ENCODE peak calls at places on chromosome 15, in nine cellular contexts. Y is heart left ventricle, J is cardiac fibroblast, H is body of pancreas, C is GM06990, I is keratinocyte, K is colonic mucosa, X is Peyer's patch, Q is fibroblast of pulmonary artery. F is an unnamed sample.

GRCh38 chr15:33746203-33746602 is 222.1 kb upstream of the CHRM5 start:
- DNase-seq in Y (no peak), J (no peak), H (no peak), C (no peak), I (no peak), K (peak), X (no peak), Q (no peak), F (no peak)

GRCh38 chr15:34065261-34065660 is 26.3 kb upstream of the AVEN start:
- DNase-seq in Y (no peak), J (no peak), H (no peak), C (no peak), I (no peak), K (no peak), X (no peak), Q (no peak), F (no peak)

GRCh38 chr15:39128746-39129145 is 452.1 kb upstream of the THBS1 start:
- DNase-seq in Y (no peak), J (peak), H (no peak), C (no peak), I (no peak), K (no peak), X (no peak), Q (no peak), F (no peak)

GRCh38 chr15:90620379-90621134 is 90.8 kb downstream of the CRTC3 start:
- DNase-seq in Y (no peak), J (no peak), H (peak), C (peak), I (no peak), K (no peak), X (peak), Q (peak), F (no peak)

GRCh38 chr15:52113246-52113645 is 671 bp upstream of the BCL2L10 start:
- DNase-seq in Y (no peak), J (no peak), H (no peak), C (no peak), I (no peak), K (no peak), X (no peak), Q (no peak), F (no peak)

GRCh38 chr15:90637693-90638092 is 79.5 kb upstream of the BLM start:
- DNase-seq in Y (no peak), J (no peak), H (no peak), C (no peak), I (no peak), K (no peak), X (no peak), Q (no peak), F (no peak)

GRCh38 chr15:33098082-33099058 is 96.1 kb downstream of the FMN1 start:
- DNase-seq in Y (no peak), J (peak), H (no peak), C (no peak), I (peak), K (no peak), X (no peak), Q (peak), F (peak)

GRCh38 chr15:78046796-78047341 is 30.6 kb downstream of the TBC1D2B start:
- DNase-seq in Y (no peak), J (no peak), H (peak), C (no peak), I (no peak), K (no peak), X (no peak), Q (no peak), F (no peak)

GRCh38 chr15:81418891-81419290 is 44.9 kb upstream of the TMC3 start:
- DNase-seq in Y (no peak), J (no peak), H (no peak), C (no peak), I (no peak), K (no peak), X (no peak), Q (no peak), F (no peak)

GRCh38 chr15:28098766-28099554 is at the start of gene OCA2:
- DNase-seq in Y (peak), J (peak), H (peak), C (no peak), I (no peak), K (peak), X (peak), Q (peak), F (peak)

DNA sequence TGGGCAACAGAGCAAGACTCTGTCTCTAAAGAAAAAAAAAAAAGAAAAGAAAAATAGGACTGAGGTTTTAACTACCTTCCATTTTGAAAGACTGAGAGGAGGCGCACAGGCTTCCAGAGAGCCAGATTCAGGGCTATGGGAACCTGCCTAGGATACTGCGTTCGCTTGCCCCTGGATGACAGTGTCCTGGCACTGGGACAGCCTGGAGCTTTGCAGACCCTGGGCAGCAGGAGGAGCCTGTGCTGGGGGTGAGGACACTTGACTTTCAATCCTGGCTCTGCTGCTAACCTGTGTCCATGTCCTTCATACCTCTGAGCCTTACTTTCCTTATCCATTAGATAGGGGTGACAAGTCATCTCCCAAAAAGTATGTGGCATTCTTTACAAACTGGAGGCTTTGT is 31.2 kb downstream of the CD276 start:
- DNase-seq in Y (no peak), J (no peak), H (no peak), C (no peak), I (no peak), K (no peak), X (no peak), Q (no peak), F (no peak)
- TF ChIP-seq CTCF in Y (no peak), J (no peak), H (no peak), C (no peak), I (no peak), K (no peak), X (no peak), Q (no peak), F (no peak)

GRCh38 chr15:48972750-48973503 is 9.2 kb upstream of the SHC4 start:
- DNase-seq in Y (no peak), J (no peak), H (no peak), C (no peak), I (no peak), K (no peak), X (no peak), Q (no peak), F (no peak)

GRCh38 chr15:48976444-48977088 is 12.8 kb upstream of the SHC4 start:
- DNase-seq in Y (no peak), J (no peak), H (no peak), C (no peak), I (no peak), K (no peak), X (no peak), Q (no peak), F (no peak)

GRCh38 chr15:48974865-48975264 is 11.1 kb upstream of the SHC4 start:
- DNase-seq in Y (no peak), J (peak), H (no peak), C (no peak), I (no peak), K (no peak), X (no peak), Q (peak), F (no peak)

GRCh38 chr15:48978638-48979037 is 14.9 kb upstream of the SHC4 start:
- DNase-seq in Y (no peak), J (no peak), H (no peak), C (no peak), I (no peak), K (no peak), X (no peak), Q (no peak), F (no peak)

GRCh38 chr15:48975713-48976419 is 12.1 kb upstream of the SHC4 start:
- DNase-seq in Y (peak), J (peak), H (peak), C (peak), I (no peak), K (peak), X (peak), Q (peak), F (peak)
- H3K4me3 ChIP-seq in Y (peak), J (peak), H (no peak), C (peak), I (peak), K (peak), X (peak), Q (peak), F (peak)

GRCh38 chr15:75904241-75904631 is 558 bp downstream of the FBXO22 start:
- DNase-seq in Y (peak), J (peak), H (peak), C (no peak), I (no peak), K (peak), X (peak), Q (peak), F (peak)
- TF ChIP-seq CTCF in Y (no peak), J (no peak), H (no peak), C (no peak), I (no peak), K (no peak), X (no peak), Q (no peak), F (no peak)

GRCh38 chr15:62068787-62069170 is 2.0 kb downstream of the C2CD4A start:
- DNase-seq in Y (no peak), J (peak), H (no peak), C (no peak), I (no peak), K (no peak), X (no peak), Q (peak), F (no peak)
- H3K4me3 ChIP-seq in Y (peak), J (peak), H (peak), C (peak), I (peak), K (peak), X (peak), Q (peak), F (peak)

GRCh38 chr15:41629436-41629835 is 30.8 kb upstream of the MGA start:
- DNase-seq in Y (no peak), J (no peak), H (no peak), C (no peak), I (no peak), K (no peak), X (no peak), Q (no peak), F (no peak)

GRCh38 chr15:41622901-41623300 is 37.3 kb upstream of the MGA start:
- DNase-seq in Y (no peak), J (peak), H (no peak), C (no peak), I (no peak), K (no peak), X (no peak), Q (peak), F (no peak)

GRCh38 chr15:41629883-41630282 is 30.3 kb upstream of the MGA start:
- DNase-seq in Y (no peak), J (no peak), H (no peak), C (no peak), I (no peak), K (no peak), X (no peak), Q (no peak), F (no peak)

GRCh38 chr15:41630616-41631218 is 29.5 kb upstream of the MGA start:
- DNase-seq in Y (no peak), J (no peak), H (no peak), C (no peak), I (no peak), K (no peak), X (no peak), Q (no peak), F (no peak)

DNA sequence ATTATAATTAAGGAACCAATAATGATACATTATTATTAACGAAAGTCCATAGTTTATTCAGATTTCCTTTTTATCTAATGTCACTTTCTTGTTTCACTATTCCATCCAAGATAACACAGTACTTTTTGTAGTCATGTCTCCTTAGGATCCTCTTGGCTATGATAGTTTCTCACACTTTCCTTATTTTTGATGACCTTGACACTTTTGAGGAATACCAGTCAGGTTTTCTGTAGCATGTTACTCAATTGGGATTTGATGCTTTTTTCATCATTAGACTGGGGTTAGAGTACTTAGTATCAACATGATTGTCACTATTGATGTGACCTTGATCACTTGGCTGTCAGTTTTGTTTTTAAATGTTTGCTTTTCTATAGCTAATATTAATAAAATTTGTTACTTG is 33.0 kb upstream of the MGA start:
- DNase-seq in Y (no peak), J (no peak), H (no peak), C (no peak), I (no peak), K (no peak), X (no peak), Q (no peak), F (no peak)
- TF ChIP-seq CTCF in Y (no peak), J (no peak), H (no peak), C (no peak), I (no peak), K (no peak), X (no peak), Q (no peak), F (no peak)

GRCh38 chr15:41804920-41805666 is 22.8 kb upstream of the JMJD7 start:
- DNase-seq in Y (no peak), J (no peak), H (no peak), C (no peak), I (no peak), K (no peak), X (no peak), Q (no peak), F (no peak)

GRCh38 chr15:41809121-41809520 is 18.8 kb upstream of the JMJD7 start:
- DNase-seq in Y (no peak), J (no peak), H (no peak), C (no peak), I (no peak), K (no peak), X (no peak), Q (no peak), F (no peak)

GRCh38 chr15:41806291-41807181 is 21.4 kb upstream of the JMJD7 start:
- DNase-seq in Y (no peak), J (no peak), H (no peak), C (no peak), I (peak), K (no peak), X (no peak), Q (no peak), F (no peak)

GRCh38 chr15:41804361-41804760 is 23.5 kb upstream of the JMJD7 start:
- DNase-seq in Y (no peak), J (no peak), H (no peak), C (no peak), I (peak), K (no peak), X (no peak), Q (no peak), F (no peak)

DNA sequence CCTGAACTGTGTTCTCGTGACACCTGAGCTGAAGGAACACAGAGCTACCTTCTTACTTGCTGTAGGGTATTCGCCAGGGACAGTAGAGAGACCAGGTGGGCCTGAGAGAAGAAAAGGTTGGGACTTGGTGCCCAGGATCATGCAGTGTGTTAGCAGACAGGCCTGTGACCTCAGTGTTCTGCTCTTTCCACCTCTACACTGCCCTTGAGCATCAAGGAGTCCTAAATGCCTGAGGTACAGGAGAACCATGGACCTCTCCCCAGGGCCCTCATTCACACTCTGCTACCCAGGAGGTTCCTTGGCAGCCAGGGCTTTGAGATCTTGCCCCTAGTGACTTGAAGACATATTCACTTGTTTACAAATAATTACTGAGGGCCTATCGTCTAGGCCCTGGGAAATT is 22.2 kb upstream of the JMJD7 start:
- DNase-seq in Y (no peak), J (no peak), H (no peak), C (no peak), I (no peak), K (no peak), X (no peak), Q (no peak), F (no peak)
- H3K4me3 ChIP-seq in Y (no peak), J (no peak), H (no peak), C (no peak), I (no peak), K (no peak), X (no peak), Q (no peak), F (no peak)

DNA sequence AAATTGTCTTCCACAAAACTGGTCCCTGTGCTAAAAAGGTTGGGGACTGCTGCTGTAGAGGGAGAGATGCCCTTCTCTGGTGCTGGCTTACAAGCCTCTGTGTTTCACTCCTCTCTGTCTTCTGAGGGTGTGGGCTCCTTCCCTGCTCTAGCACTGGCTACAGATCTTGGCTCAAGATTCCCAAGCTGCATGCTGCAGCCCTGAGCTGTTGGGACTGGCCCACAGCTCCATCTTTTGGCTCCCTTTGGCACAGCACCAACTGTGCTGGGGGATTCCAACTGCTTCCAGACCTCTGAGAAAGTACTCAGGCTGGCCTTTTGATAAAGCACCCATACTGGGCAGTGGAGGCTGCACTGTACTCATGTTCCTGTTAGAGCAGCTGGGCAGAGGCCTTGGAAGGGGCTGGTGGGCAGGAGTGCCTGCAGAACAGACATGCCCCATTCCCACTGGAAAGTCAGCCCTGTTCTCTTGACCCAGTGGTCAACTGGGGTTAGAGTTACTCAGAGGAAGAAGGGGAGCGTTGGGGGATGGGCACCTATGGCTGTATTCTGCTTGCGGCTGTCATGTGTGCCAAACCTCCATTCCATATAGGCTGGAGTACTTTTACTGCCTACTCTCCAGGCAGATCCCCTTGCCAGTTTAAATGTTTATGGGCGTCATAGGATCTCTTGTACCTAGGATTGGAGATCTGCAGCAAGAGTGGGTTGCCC is 55.7 kb downstream of the GALK2 start:
- DNase-seq in Y (no peak), J (peak), H (no peak), C (no peak), I (no peak), K (no peak), X (no peak), Q (peak), F (peak)
- TF ChIP-seq CTCF in Y (no peak), J (no peak), H (no peak), C (peak), I (peak), K (no peak), X (no peak), Q (peak), F (peak)